ENCODE peak calls at places on chromosome 18, in eight cellular contexts. P, J, W, V, Q, H, F and R are unnamed samples.

GRCh38 chr18:23226386-23226785 is 91.1 kb downstream of the CABLES1 start:
- DNase-seq in P (no peak), J (no peak), W (no peak), V (no peak), Q (no peak), H (no peak), F (no peak), R (no peak)

GRCh38 chr18:32469691-32470131 is 971 bp downstream of the GAREM1 start:
- DNase-seq in P (no peak), J (no peak), W (no peak), V (peak), Q (no peak), H (peak), F (no peak), R (no peak)

GRCh38 chr18:22678486-22678885 is 254.6 kb upstream of the RBBP8 start:
- DNase-seq in P (no peak), J (no peak), W (no peak), V (no peak), Q (no peak), H (no peak), F (no peak), R (no peak)

GRCh38 chr18:74579704-74580103 is 18.0 kb upstream of the ZNF407 start:
- DNase-seq in P (no peak), J (no peak), W (no peak), V (no peak), Q (no peak), H (no peak), F (no peak), R (no peak)

GRCh38 chr18:13406770-13407169 is 188.2 kb downstream of the LDLRAD4 start:
- DNase-seq in P (no peak), J (no peak), W (no peak), V (no peak), Q (no peak), H (no peak), F (no peak), R (no peak)

GRCh38 chr18:22765889-22766288 is 167.2 kb upstream of the RBBP8 start:
- DNase-seq in P (no peak), J (no peak), W (no peak), V (no peak), Q (no peak), H (no peak), F (no peak), R (no peak)

GRCh38 chr18:75129717-75130477 is 79.0 kb downstream of the PTGR3 start:
- DNase-seq in P (no peak), J (no peak), W (no peak), V (no peak), Q (no peak), H (no peak), F (no peak), R (no peak)

GRCh38 chr18:25180974-25181373 is 171.0 kb downstream of the ZNF521 start:
- DNase-seq in P (no peak), J (no peak), W (no peak), V (no peak), Q (no peak), H (no peak), F (no peak), R (no peak)

GRCh38 chr18:48622911-48623431 is 84.1 kb downstream of the CTIF start:
- DNase-seq in P (no peak), J (no peak), W (no peak), V (no peak), Q (no peak), H (no peak), F (no peak), R (no peak)

GRCh38 chr18:6203791-6204190 is 210.9 kb downstream of the L3MBTL4 start:
- DNase-seq in P (no peak), J (no peak), W (no peak), V (no peak), Q (no peak), H (no peak), F (no peak), R (no peak)

GRCh38 chr18:12883003-12883683 is 894 bp downstream of the PTPN2 start:
- DNase-seq in P (no peak), J (no peak), W (peak), V (no peak), Q (no peak), H (peak), F (peak), R (peak)

GRCh38 chr18:49048361-49048760 is 97.6 kb upstream of the SMAD7 start:
- DNase-seq in P (no peak), J (no peak), W (no peak), V (no peak), Q (no peak), H (no peak), F (no peak), R (no peak)

GRCh38 chr18:3279201-3280185 is 17.6 kb downstream of the MYL12B start:
- DNase-seq in P (no peak), J (no peak), W (no peak), V (no peak), Q (no peak), H (peak), F (no peak), R (no peak)

GRCh38 chr18:50080932-50081560 is 113.9 kb downstream of the MYO5B start:
- DNase-seq in P (no peak), J (no peak), W (no peak), V (no peak), Q (no peak), H (no peak), F (no peak), R (no peak)

GRCh38 chr18:72419914-72420313 is 124.2 kb downstream of the CBLN2 start:
- DNase-seq in P (no peak), J (no peak), W (no peak), V (no peak), Q (no peak), H (no peak), F (no peak), R (no peak)